ENCODE peak calls at places on chromosome 9, in four cellular contexts. S, X, W and D are unnamed samples. For H3K4me1, the result is how much of the 10 kb centered on the place peaks cover.

GRCh38 chr9:80885894-80886293 is 803.5 kb downstream of the TLE1 start:
- DNase-seq in W (peak), S (no peak), X (no peak), D (no peak)

GRCh38 chr9:20188616-20189212 is 399.9 kb upstream of the SLC24A2 start:
- DNase-seq in W (no peak), S (no peak), X (no peak), D (no peak)

GRCh38 chr9:89372230-89372816 is 54.0 kb downstream of the SECISBP2 start:
- DNase-seq in X (no peak), W (peak), S (no peak), D (no peak)

GRCh38 chr9:97751510-97751909 is 54.4 kb upstream of the XPA start:
- DNase-seq in W (no peak), X (no peak), S (no peak), D (no peak)

GRCh38 chr9:104776787-104777186 is 12.9 kb downstream of the NIPSNAP3B start:
- DNase-seq in S (no peak), X (no peak), W (no peak), D (no peak)

GRCh38 chr9:108442604-108443277 is 413.0 kb downstream of the ACTL7B start:
- DNase-seq in W (no peak), S (no peak), X (no peak), D (no peak)

GRCh38 chr9:122336836-122337560 is 33.8 kb upstream of the PTGS1 start:
- DNase-seq in W (peak), X (no peak), S (no peak), D (no peak)

GRCh38 chr9:4590430-4591122 is 71.5 kb upstream of the PLPP6 start:
- DNase-seq in X (no peak), S (no peak), W (peak), D (no peak)

GRCh38 chr9:9498846-9499245 is 1114.0 kb downstream of the PTPRD start:
- DNase-seq in X (no peak), W (no peak), S (no peak), D (no peak)

GRCh38 chr9:79883073-79883645 is 311.4 kb downstream of the TLE4 start:
- DNase-seq in S (no peak), W (no peak), X (no peak), D (no peak)

GRCh38 chr9:7963026-7963425 is 163.4 kb upstream of the DMAC1 start:
- DNase-seq in X (no peak), S (no peak), W (no peak), D (no peak)

GRCh38 chr9:132226571-132227430 is 64.9 kb downstream of the NTNG2 start:
- DNase-seq in X (no peak), W (no peak), S (no peak), D (no peak)

GRCh38 chr9:110156902-110157301 is 51.1 kb downstream of the C9orf152 start:
- DNase-seq in S (no peak), W (no peak), X (no peak), D (no peak)

GRCh38 chr9:18549772-18550171 is 75.8 kb downstream of the ADAMTSL1 start:
- DNase-seq in X (no peak), S (no peak), W (no peak), D (no peak)

GRCh38 chr9:91516781-91517180 is 93.1 kb upstream of the NFIL3 start:
- DNase-seq in X (no peak), W (no peak), S (no peak), D (no peak)

GRCh38 chr9:132099741-132100407 is 20.2 kb upstream of the MED27 start:
- DNase-seq in S (no peak), X (peak), W (no peak), D (no peak)

GRCh38 chr9:115202181-115202580 is 84.2 kb upstream of the TNC start:
- DNase-seq in X (no peak), S (no peak), W (no peak), D (no peak)

GRCh38 chr9:91180240-91180929 is 181.3 kb downstream of the AUH start:
- DNase-seq in W (no peak), X (no peak), S (no peak), D (peak)

GRCh38 chr9:33129251-33129885 is 37.8 kb downstream of the B4GALT1 start:
- DNase-seq in S (no peak), X (no peak), W (no peak), D (no peak)

GRCh38 chr9:33125871-33126822 is 41.0 kb downstream of the B4GALT1 start:
- DNase-seq in S (no peak), W (no peak), X (no peak), D (no peak)

GRCh38 chr9:33128570-33128969 is 38.6 kb downstream of the B4GALT1 start:
- DNase-seq in W (no peak), S (no peak), X (no peak), D (peak)

GRCh38 chr9:33129886-33130284 is 37.3 kb downstream of the B4GALT1 start:
- DNase-seq in W (no peak), S (no peak), X (no peak), D (peak)

DNA sequence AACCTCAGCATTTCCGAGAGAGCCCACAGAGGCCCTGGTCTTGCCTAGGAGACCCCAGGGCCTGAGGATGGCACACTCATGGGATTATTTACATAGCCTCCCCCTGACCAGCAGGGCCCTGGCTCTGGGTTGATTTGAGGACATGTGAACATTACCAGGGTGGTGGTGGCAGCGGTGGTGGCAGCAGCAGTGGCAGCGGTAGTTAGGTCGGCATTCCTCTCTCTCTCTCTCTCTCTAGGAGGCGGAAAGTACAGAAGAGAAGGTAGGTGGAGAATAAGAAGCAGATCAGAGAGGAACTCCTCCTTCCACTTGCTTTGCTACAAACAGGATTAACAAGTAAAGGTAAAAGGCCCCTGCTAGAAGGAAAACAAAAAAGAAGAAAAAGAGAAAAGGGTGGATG is 39.3 kb downstream of the B4GALT1 start:
- DNase-seq in W (no peak), X (no peak), S (no peak), D (no peak)
- H3K4me1 ChIP-seq in W (under half), X (under half), S (under half), D (half or more)

GRCh38 chr9:126403451-126403850 is 76.8 kb downstream of the MVB12B start:
- DNase-seq in S (no peak), W (no peak), X (no peak), D (no peak)

GRCh38 chr9:126404459-126404858 is 77.8 kb downstream of the MVB12B start:
- DNase-seq in W (no peak), X (no peak), S (no peak), D (no peak)

GRCh38 chr9:126407125-126407870 is 80.7 kb downstream of the MVB12B start:
- DNase-seq in S (no peak), W (peak), X (no peak), D (no peak)

GRCh38 chr9:126410229-126410628 is 83.6 kb downstream of the MVB12B start:
- DNase-seq in X (no peak), W (no peak), S (no peak), D (no peak)

DNA sequence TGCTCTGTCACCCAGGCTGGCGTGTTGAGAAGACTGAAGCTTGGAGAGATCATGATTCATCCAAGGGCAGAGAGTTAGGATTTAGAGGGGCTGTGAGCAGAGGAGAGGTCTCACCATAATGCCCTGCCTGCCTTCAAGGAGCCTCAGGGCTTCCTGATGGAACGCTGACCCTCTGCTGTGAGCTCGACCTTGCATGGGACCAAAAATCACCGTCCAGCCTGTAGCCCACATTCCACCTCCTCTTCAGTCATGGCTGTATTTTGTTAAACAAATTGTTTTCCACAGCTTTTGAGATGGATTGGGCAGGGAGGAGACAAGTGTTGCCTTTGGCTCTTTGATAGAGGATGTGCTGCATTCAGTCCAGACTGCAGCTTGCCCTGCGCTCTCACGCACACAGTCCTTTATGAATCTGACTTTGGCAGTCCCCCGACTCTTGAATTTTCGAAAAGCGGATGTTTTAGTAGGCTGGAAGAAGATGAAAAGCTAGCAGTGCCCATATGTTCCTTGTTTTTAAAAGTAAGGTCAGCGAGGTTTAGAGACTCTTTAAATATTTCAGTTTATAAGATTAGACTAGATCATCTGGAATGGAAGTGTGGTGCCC is 79.5 kb downstream of the MVB12B start:
- DNase-seq in X (no peak), S (no peak), W (no peak), D (no peak)
- TF ChIP-seq POLR2AphosphoS5 in X (no peak), S (no peak), W (no peak), D (no peak)

GRCh38 chr9:117777823-117778222 is 73.6 kb downstream of the TLR4 start:
- DNase-seq in S (no peak), W (no peak), X (no peak), D (no peak)
- H3K4me1 ChIP-seq in S (under half), W (under half), X (under half), D (under half)

GRCh38 chr9:127897194-127897692 is 2.2 kb downstream of the ST6GALNAC6 start:
- DNase-seq in W (peak), S (peak), X (peak), D (peak)

GRCh38 chr9:127896395-127897193 is 2.8 kb downstream of the ST6GALNAC6 start:
- DNase-seq in W (no peak), X (no peak), S (no peak), D (no peak)

GRCh38 chr9:127895811-127896210 is 3.6 kb downstream of the ST6GALNAC6 start:
- DNase-seq in W (no peak), X (no peak), S (no peak), D (no peak)

GRCh38 chr9:127899200-127899943 is at the start of gene ST6GALNAC6:
- DNase-seq in W (peak), X (peak), S (no peak), D (peak)

GRCh38 chr9:127898433-127899199 is 787 bp downstream of the ST6GALNAC6 start:
- DNase-seq in S (peak), W (peak), X (peak), D (peak)
- TF ChIP-seq POLR2AphosphoS5 in S (peak), W (no peak), X (no peak), D (peak)

DNA sequence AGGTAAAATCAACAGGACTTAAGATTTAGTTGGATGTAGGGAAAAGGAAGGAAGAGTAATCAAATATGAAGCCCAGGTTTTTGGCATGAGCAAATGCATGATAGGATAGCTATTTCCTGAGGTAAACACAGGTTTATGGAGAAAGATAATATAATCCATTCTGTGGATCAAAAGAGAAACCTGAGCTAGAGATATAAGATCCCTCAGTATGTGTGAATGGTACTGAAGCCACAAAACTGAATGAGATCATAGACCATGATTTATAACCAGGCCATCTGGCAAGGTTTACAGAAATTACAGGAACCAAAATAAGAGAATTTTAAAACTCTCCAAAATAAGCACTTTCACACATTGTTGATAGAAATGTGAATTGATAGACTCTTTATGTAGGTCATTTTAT is 28.7 kb upstream of the ECM2 start:
- DNase-seq in X (no peak), W (no peak), S (no peak), D (no peak)
- H3K4me1 ChIP-seq in X (under half), W (under half), S (under half), D (under half)

DNA sequence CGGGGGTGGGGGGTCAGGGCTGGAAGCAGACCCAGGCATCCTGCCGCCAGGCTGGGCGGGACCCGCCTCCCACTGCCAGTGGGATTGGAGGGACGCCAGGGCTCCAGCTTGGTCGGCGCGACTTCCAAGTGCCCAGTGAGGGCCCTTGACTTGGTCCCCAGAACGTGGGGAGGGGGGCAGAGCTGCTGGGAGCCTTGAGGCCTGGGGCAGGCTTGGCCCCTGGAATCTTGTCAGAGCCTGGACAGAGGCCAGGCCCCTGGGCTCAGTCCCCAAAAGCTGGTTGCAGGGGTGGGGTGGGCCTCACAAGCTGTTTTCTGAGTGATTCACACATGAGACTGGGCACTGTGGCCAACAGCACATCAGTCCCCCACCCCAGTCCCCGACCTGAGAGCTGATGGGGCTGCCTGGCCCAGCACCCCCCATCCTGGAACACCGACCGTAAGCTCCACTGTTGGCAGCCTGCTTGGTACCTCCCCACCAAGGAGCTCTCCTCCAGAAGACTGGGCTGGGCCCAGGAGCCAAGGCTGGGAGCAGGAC is 528 bp downstream of the CLIC3 start:
- DNase-seq in W (no peak), S (no peak), X (no peak), D (no peak)
- TF ChIP-seq POLR2AphosphoS5 in W (no peak), S (no peak), X (no peak), D (no peak)

GRCh38 chr9:127200106-127200862 is 64.3 kb upstream of the GARNL3 start:
- DNase-seq in X (no peak), S (no peak), W (no peak), D (no peak)
- H3K4me1 ChIP-seq in X (under half), S (under half), W (under half), D (under half)

DNA sequence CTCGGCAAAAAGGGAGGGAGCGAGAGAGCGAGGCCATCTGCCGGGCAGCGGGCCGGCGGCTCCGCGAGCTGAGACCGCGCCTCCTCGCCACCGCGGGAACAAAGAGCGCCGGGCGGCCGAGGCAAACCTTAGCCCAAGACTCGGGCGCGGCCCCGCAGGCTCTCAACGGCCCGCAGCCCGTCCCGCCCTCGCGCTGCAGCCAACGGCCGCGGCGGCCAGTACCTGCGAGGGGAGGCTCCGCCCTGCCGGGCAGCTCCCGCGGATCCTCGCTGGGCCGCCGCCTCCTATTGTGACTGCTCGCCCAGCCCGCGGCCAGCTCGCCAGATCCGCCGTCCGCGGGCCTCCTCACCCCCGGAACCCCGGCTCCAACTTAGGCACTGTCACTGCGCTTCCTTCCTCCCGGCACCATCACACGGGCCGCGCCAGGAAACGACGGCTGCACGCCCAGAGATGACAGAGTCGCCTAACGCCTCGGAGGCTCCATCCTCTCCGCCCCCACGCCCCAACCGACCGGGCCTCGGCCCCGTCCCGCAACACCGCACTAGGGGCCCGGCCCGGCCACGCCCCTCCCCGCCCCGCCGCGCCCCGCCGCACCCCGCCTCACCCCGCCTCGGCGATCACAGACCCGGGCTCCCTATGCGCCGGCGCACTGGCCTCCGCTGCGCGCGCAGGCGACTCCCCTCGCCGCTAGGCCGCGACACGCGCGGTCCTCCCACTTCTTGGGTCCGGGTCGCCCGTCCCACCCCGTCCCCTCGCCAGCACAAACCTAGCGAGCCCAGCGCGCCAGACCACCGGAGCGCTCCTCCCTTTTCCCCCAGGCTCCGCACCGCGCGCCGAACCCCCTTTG is 486 bp upstream of the RNF38 start:
- DNase-seq in S (peak), X (peak), W (peak), D (peak)
- TF ChIP-seq POLR2AphosphoS5 in S (peak), X (peak), W (peak), D (no peak)